ENCODE peak calls at places on chromosome 4, in nine cellular contexts. Z, H, E, F, T, Q, Y, J and L are unnamed samples.

GRCh38 chr4:83107636-83108035 is 6.9 kb downstream of the PLAC8 start:
- DNase-seq in F (no peak), T (no peak), Z (no peak), E (no peak), Q (no peak), Y (no peak), J (no peak), H (no peak), L (no peak)

GRCh38 chr4:137375111-137375850 is 157.0 kb downstream of the PCDH18 start:
- DNase-seq in T (no peak), F (no peak), J (no peak), E (no peak), Z (no peak), Y (no peak), Q (no peak), H (no peak), L (no peak)

GRCh38 chr4:147381749-147382148 is 99.1 kb upstream of the EDNRA start:
- DNase-seq in H (no peak), Q (no peak), F (no peak), E (no peak), Z (no peak), Y (peak; percentile 67), J (no peak), T (no peak), L (no peak)

GRCh38 chr4:109701566-109702399 is 1.5 kb downstream of the CASP6 start:
- DNase-seq in Y (peak; percentile 8), J (no peak), Z (no peak), T (no peak), F (peak; percentile 7), E (no peak), H (no peak), Q (peak; percentile 22), L (peak; percentile 6)

GRCh38 chr4:52822583-52823477 is 39.3 kb upstream of the RASL11B start:
- DNase-seq in Q (no peak), T (no peak), E (no peak), H (peak; percentile 15), J (no peak), F (no peak), Y (peak; percentile 86), Z (no peak), L (no peak)

GRCh38 chr4:80215449-80216052 is 18.2 kb downstream of the PRDM8 start:
- DNase-seq in Q (no peak), F (peak; percentile 56), Y (peak; percentile 38), H (no peak), J (no peak), E (no peak), Z (no peak), T (no peak), L (no peak)

GRCh38 chr4:109462297-109462696 is 28.7 kb downstream of the SEC24B start:
- DNase-seq in J (no peak), Y (no peak), T (no peak), Z (no peak), Q (no peak), F (no peak), E (no peak), H (no peak), L (no peak)

GRCh38 chr4:118741456-118741855 is 56.3 kb downstream of the METTL14 start:
- DNase-seq in H (no peak), E (no peak), Z (no peak), F (no peak), T (no peak), Q (no peak), J (no peak), Y (no peak), L (no peak)